ENCODE peak calls at places on chromosomes 2 and 18, in six cellular contexts. One of them, this sample, is unnamed.

GRCh38 chr2:39530423-39530866 is 93.4 kb upstream of the MAP4K3 start:
- DNase-seq in activated CD4-positive, CD25-positive, alpha-beta regulatory T cell: no peak
- DNase-seq in NCI-H82: no peak
- DNase-seq in BJ: no peak
- DNase-seq in CD8-positive, alpha-beta T cell: no peak
- DNase-seq in KG1: no peak
- DNase-seq in this sample: no peak

GRCh38 chr2:28225472-28225915 is 167.2 kb upstream of the FOSL2 start:
- DNase-seq in CD8-positive, alpha-beta T cell: no peak
- DNase-seq in BJ: no peak
- DNase-seq in KG1: no peak
- DNase-seq in NCI-H82: no peak
- DNase-seq in activated CD4-positive, CD25-positive, alpha-beta regulatory T cell: no peak
- DNase-seq in this sample: no peak

GRCh38 chr18:44715245-44715644 is 34.6 kb downstream of the SETBP1 start:
- DNase-seq in BJ: peak
- DNase-seq in activated CD4-positive, CD25-positive, alpha-beta regulatory T cell: no peak
- DNase-seq in CD8-positive, alpha-beta T cell: no peak
- DNase-seq in NCI-H82: peak
- DNase-seq in KG1: no peak
- DNase-seq in this sample: no peak

GRCh38 chr18:48819276-48819675 is 131.5 kb downstream of the SMAD7 start:
- DNase-seq in BJ: no peak
- DNase-seq in CD8-positive, alpha-beta T cell: no peak
- DNase-seq in activated CD4-positive, CD25-positive, alpha-beta regulatory T cell: no peak
- DNase-seq in KG1: no peak
- DNase-seq in NCI-H82: no peak
- DNase-seq in this sample: no peak

GRCh38 chr2:46648141-46648742 is 168.9 kb downstream of the TMEM247 start:
- DNase-seq in BJ: no peak
- DNase-seq in KG1: no peak
- DNase-seq in activated CD4-positive, CD25-positive, alpha-beta regulatory T cell: no peak
- DNase-seq in NCI-H82: no peak
- DNase-seq in CD8-positive, alpha-beta T cell: no peak
- DNase-seq in this sample: no peak

GRCh38 chr18:36539674-36540073 is 242.2 kb downstream of the FHOD3 start:
- DNase-seq in BJ: no peak
- DNase-seq in KG1: no peak
- DNase-seq in CD8-positive, alpha-beta T cell: no peak
- DNase-seq in NCI-H82: no peak
- DNase-seq in activated CD4-positive, CD25-positive, alpha-beta regulatory T cell: no peak
- DNase-seq in this sample: no peak

GRCh38 chr2:68862889-68863288 is 8.3 kb downstream of the BMP10 start:
- DNase-seq in KG1: no peak
- DNase-seq in BJ: no peak
- DNase-seq in activated CD4-positive, CD25-positive, alpha-beta regulatory T cell: no peak
- DNase-seq in CD8-positive, alpha-beta T cell: no peak
- DNase-seq in NCI-H82: no peak
- DNase-seq in this sample: no peak

GRCh38 chr2:170847716-170848115 is 31.0 kb downstream of the GAD1 start:
- DNase-seq in activated CD4-positive, CD25-positive, alpha-beta regulatory T cell: no peak
- DNase-seq in CD8-positive, alpha-beta T cell: no peak
- DNase-seq in NCI-H82: no peak
- DNase-seq in BJ: no peak
- DNase-seq in KG1: no peak
- DNase-seq in this sample: no peak

GRCh38 chr18:79569720-79570119 is 109.9 kb upstream of the CTDP1 start:
- DNase-seq in NCI-H82: no peak
- DNase-seq in CD8-positive, alpha-beta T cell: no peak
- DNase-seq in BJ: no peak
- DNase-seq in activated CD4-positive, CD25-positive, alpha-beta regulatory T cell: no peak
- DNase-seq in KG1: no peak
- DNase-seq in this sample: no peak

GRCh38 chr2:241432824-241433448 is 75.4 kb downstream of the STK25 start:
- DNase-seq in NCI-H82: no peak
- DNase-seq in activated CD4-positive, CD25-positive, alpha-beta regulatory T cell: no peak
- DNase-seq in BJ: no peak
- DNase-seq in KG1: no peak
- DNase-seq in CD8-positive, alpha-beta T cell: no peak
- DNase-seq in this sample: no peak

GRCh38 chr18:48609820-48610815 is 71.3 kb downstream of the CTIF start:
- DNase-seq in CD8-positive, alpha-beta T cell: no peak
- DNase-seq in NCI-H82: no peak
- DNase-seq in BJ: no peak
- DNase-seq in KG1: no peak
- DNase-seq in activated CD4-positive, CD25-positive, alpha-beta regulatory T cell: no peak
- DNase-seq in this sample: no peak

GRCh38 chr2:98648451-98648850 is 40.1 kb downstream of the UNC50 start:
- DNase-seq in CD8-positive, alpha-beta T cell: no peak
- DNase-seq in activated CD4-positive, CD25-positive, alpha-beta regulatory T cell: no peak
- DNase-seq in KG1: no peak
- DNase-seq in NCI-H82: no peak
- DNase-seq in BJ: no peak
- DNase-seq in this sample: no peak

GRCh38 chr18:40917096-40917495 is 1037.9 kb upstream of the PIK3C3 start:
- DNase-seq in BJ: no peak
- DNase-seq in activated CD4-positive, CD25-positive, alpha-beta regulatory T cell: no peak
- DNase-seq in CD8-positive, alpha-beta T cell: no peak
- DNase-seq in KG1: no peak
- DNase-seq in NCI-H82: no peak
- DNase-seq in this sample: no peak

GRCh38 chr18:59219672-59220163 is at the start of gene GRP:
- DNase-seq in KG1: no peak
- DNase-seq in activated CD4-positive, CD25-positive, alpha-beta regulatory T cell: no peak
- DNase-seq in CD8-positive, alpha-beta T cell: no peak
- DNase-seq in NCI-H82: peak
- DNase-seq in BJ: no peak
- DNase-seq in this sample: no peak

GRCh38 chr18:73785276-73785675 is 362.4 kb downstream of the FBXO15 start:
- DNase-seq in activated CD4-positive, CD25-positive, alpha-beta regulatory T cell: no peak
- DNase-seq in CD8-positive, alpha-beta T cell: no peak
- DNase-seq in BJ: no peak
- DNase-seq in KG1: no peak
- DNase-seq in NCI-H82: no peak
- DNase-seq in this sample: peak

GRCh38 chr2:105330681-105331375 is 1.3 kb upstream of the TGFBRAP1 start:
- DNase-seq in BJ: no peak
- DNase-seq in KG1: peak
- DNase-seq in CD8-positive, alpha-beta T cell: no peak
- DNase-seq in activated CD4-positive, CD25-positive, alpha-beta regulatory T cell: no peak
- DNase-seq in NCI-H82: peak
- DNase-seq in this sample: no peak

GRCh38 chr2:38535404-38535744 is 67.4 kb downstream of the HNRNPLL start:
- DNase-seq in BJ: no peak
- DNase-seq in KG1: no peak
- DNase-seq in activated CD4-positive, CD25-positive, alpha-beta regulatory T cell: no peak
- DNase-seq in CD8-positive, alpha-beta T cell: no peak
- DNase-seq in NCI-H82: no peak
- DNase-seq in this sample: no peak

GRCh38 chr2:72889991-72890390 is 2.8 kb downstream of the SPR start:
- DNase-seq in NCI-H82: no peak
- DNase-seq in CD8-positive, alpha-beta T cell: no peak
- DNase-seq in BJ: no peak
- DNase-seq in KG1: no peak
- DNase-seq in activated CD4-positive, CD25-positive, alpha-beta regulatory T cell: no peak
- DNase-seq in this sample: no peak

GRCh38 chr2:133135035-133135654 is 433.1 kb downstream of the NCKAP5 start:
- DNase-seq in CD8-positive, alpha-beta T cell: no peak
- DNase-seq in activated CD4-positive, CD25-positive, alpha-beta regulatory T cell: no peak
- DNase-seq in BJ: no peak
- DNase-seq in NCI-H82: no peak
- DNase-seq in KG1: no peak
- DNase-seq in this sample: no peak

This sample was measured in non-pigmented ciliary epithelial cell.